ENCODE peak calls at places on chromosome 7, in four cellular contexts. S, B, K and U are unnamed samples.

GRCh38 chr7:139118803-139119485 is 9.4 kb upstream of the ZC3HAV1 start:
- DNase-seq in K (peak), B (peak), S (peak), U (no peak)

GRCh38 chr7:35508623-35509400 is 186.1 kb downstream of the HERPUD2 start:
- DNase-seq in B (no peak), S (no peak), K (no peak), U (no peak)

GRCh38 chr7:2566348-2566889 is 7.6 kb downstream of the IQCE start:
- DNase-seq in K (no peak), B (no peak), S (no peak), U (no peak)

GRCh38 chr7:128919881-128920789 is 9.6 kb upstream of the KCP start:
- DNase-seq in S (no peak), B (no peak), K (no peak), U (no peak)

GRCh38 chr7:36034020-36034419 is 119.0 kb upstream of the EEPD1 start:
- DNase-seq in K (no peak), B (no peak), S (peak), U (no peak)

GRCh38 chr7:50709151-50709550 is 73.5 kb downstream of the GRB10 start:
- DNase-seq in S (no peak), B (no peak), K (no peak), U (no peak)

GRCh38 chr7:37095122-37095521 is 353.5 kb downstream of the ELMO1 start:
- DNase-seq in S (no peak), B (no peak), K (no peak), U (no peak)

GRCh38 chr7:17336168-17336567 is 37.7 kb downstream of the AHR start:
- DNase-seq in S (no peak), B (no peak), K (no peak), U (no peak)

GRCh38 chr7:114789161-114789560 is 132.7 kb upstream of the MDFIC start:
- DNase-seq in B (no peak), S (peak), K (no peak), U (peak)

GRCh38 chr7:158707610-158708009 is 3.0 kb upstream of the NCAPG2 start:
- DNase-seq in B (no peak), K (no peak), S (no peak), U (no peak)

GRCh38 chr7:73909051-73909941 is 48.3 kb downstream of the TMEM270 start:
- DNase-seq in B (no peak), K (no peak), S (no peak), U (no peak)

GRCh38 chr7:130148561-130148960 is 56.6 kb downstream of the TMEM209 start:
- DNase-seq in K (no peak), S (peak), B (no peak), U (peak)

GRCh38 chr7:157570531-157571200 is 233.9 kb downstream of the DNAJB6 start:
- DNase-seq in B (no peak), K (no peak), S (no peak), U (no peak)

GRCh38 chr7:52500796-52501195 is 534.6 kb upstream of the POM121L12 start:
- DNase-seq in S (no peak), K (no peak), B (no peak), U (peak)

DNA sequence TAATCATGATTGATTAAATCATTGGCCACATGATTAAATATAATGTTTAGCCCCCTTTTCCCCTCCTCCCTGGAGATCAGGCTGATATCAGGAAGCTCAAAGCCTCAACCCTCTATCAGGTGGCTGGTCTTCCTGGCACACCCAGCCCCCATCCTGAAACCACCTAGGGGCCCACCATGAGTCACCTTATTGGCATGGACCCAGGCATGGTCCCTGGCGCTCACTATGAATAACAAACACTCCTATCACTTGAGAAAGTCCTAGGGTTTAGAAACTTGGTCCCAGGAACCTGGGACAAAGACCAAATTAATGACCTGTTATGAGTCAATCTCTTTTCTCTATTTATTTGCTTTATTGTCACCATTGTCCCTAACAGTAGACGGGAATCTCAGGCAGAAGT is 599.7 kb upstream of the C7orf33 start:
- DNase-seq in S (no peak), K (no peak), B (no peak), U (no peak)
- TF ChIP-seq FOS in S (no peak), K (no peak), B (no peak), U (no peak)

GRCh38 chr7:156458011-156458410 is 182.6 kb upstream of the RNF32 start:
- DNase-seq in S (no peak), B (no peak), K (no peak), U (no peak)
- TF ChIP-seq FOS in S (no peak), B (no peak), K (no peak), U (no peak)

GRCh38 chr7:101186839-101187448 is 6.9 kb upstream of the NAT16 start:
- DNase-seq in S (no peak), B (no peak), K (no peak), U (no peak)

GRCh38 chr7:101189109-101189508 is 9.0 kb upstream of the NAT16 start:
- DNase-seq in S (no peak), K (no peak), B (no peak), U (no peak)

GRCh38 chr7:101186194-101186593 is 6.1 kb upstream of the NAT16 start:
- DNase-seq in K (no peak), S (no peak), B (no peak), U (no peak)

GRCh38 chr7:101179780-101180755 is at the start of gene NAT16:
- DNase-seq in B (peak), K (no peak), S (no peak), U (no peak)

DNA sequence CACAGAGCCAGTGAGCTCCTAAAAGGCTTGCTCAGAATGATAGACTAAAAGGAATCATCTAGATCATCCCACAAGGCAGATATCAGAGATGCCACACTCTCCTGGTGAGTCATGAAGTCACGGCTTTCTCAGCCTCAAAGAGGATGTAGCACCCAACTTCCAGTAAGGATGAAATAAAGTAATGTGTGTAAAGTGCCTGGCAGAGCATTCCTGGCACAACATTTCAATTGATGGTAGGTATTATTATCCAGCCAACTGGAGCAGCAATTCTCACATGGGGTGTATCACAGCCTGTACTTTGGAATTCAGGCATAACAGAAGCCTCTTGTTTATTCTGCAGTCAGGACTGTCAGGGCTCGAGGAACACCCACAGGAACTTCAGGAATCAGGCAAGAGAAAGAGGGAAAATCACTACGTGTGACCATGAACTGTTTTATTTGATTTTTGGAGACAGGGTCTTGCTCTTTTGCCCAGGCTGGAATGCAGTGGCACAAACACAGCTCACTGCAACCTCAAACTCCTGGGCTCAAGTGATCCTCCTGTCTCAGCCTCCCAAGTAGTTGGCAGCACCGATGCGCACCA is 5.3 kb upstream of the NAT16 start:
- DNase-seq in B (peak), S (peak), K (no peak), U (no peak)
- TF ChIP-seq FOS in B (peak), S (peak), K (no peak), U (no peak)

DNA sequence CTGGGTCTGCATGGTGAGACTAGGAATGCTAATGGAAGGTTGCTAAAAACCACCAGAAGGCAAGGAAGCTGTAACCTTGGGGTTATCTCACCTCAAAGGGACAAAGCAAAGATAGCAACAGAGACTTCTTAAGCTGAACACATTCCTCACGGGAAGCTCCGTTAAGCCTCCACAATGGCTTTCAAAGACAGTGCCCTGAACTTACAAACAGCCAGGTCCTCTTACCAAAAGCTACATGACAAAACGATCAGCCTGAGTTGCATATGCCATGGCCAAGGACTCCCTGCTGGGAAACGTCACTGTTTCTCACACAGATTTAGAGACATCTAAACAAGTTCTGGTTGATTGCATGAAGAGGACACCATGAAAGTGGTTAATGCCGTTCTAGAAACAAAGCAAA is 52.7 kb downstream of the HTR5A start:
- DNase-seq in B (no peak), S (no peak), K (no peak), U (no peak)
- TF ChIP-seq FOS in B (no peak), S (no peak), K (no peak), U (no peak)

GRCh38 chr7:95157381-95157780 is 167.0 kb downstream of the PON1 start:
- DNase-seq in B (no peak), S (no peak), K (no peak), U (no peak)

DNA sequence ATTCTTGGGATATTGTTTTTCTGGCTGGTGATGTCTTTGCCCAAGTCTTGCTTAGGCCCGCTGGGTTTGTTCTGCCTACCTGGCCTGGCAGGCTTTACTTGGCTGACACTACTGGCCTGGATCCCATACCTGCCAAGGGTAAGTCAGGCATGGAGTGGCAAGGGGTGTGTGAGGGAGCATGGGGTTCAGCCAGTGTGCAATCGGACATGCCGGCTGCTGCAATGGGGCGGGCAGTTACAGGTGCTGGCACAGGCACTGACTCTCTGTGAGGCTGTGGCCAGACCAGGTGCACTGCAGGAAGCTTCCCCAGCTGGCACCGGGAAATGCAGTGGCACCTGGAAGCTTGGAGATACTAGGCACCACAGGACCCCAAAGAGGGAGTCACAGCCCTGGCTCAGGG is 168.4 kb downstream of the PON1 start:
- DNase-seq in S (no peak), K (no peak), B (no peak), U (no peak)
- TF ChIP-seq FOS in S (no peak), K (no peak), B (no peak), U (no peak)

GRCh38 chr7:23072043-23072442 is 33.5 kb upstream of the KLHL7 start:
- DNase-seq in K (no peak), S (peak), B (no peak), U (no peak)
- TF ChIP-seq FOS in K (no peak), S (no peak), B (no peak), U (no peak)

GRCh38 chr7:102927303-102927933 is 14.6 kb downstream of the LRRC17 start:
- DNase-seq in K (no peak), B (no peak), S (no peak), U (no peak)
- TF ChIP-seq FOS in K (no peak), B (no peak), S (no peak), U (no peak)

DNA sequence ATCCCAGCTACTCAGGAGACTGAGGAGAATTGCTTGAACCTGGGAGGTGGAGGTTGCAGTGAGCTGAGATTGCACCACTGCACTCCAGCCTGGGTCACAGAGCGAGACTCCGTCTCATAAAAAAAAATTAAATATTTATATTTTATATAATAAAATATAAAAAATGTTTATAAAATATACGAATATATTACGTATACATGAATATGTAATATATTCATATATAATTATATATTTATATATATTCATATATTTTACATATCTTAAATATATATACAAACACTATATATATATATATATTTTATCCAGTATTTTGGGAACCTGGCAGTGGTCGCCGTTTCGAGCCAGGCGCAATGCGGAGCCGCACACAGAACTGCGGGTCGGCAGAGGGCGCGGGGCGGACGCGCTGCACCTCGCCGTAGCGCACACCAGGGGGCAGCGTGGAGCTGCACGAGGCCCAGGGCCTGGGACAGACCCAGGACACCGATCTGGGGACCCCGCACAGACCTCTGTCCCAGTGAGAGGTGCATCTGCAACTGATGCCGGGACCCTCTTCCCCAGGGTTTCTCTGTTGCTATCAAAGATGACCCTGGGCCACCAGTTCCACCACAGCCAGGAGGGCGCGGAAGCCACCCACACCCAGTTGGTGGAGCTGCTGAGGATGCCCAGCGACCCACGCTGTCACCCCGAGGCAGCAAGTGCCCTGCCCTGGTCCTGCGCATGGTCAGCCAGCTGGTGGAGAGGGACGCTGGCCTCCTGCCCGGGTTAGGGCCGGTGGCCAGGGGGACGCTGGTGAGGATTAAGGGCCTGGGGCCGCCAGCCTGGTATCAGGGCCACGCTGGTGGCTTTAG is 22.7 kb downstream of the AP5Z1 start:
- DNase-seq in B (peak), S (peak), K (no peak), U (peak)
- TF ChIP-seq FOS in B (no peak), S (no peak), K (no peak), U (peak)

DNA sequence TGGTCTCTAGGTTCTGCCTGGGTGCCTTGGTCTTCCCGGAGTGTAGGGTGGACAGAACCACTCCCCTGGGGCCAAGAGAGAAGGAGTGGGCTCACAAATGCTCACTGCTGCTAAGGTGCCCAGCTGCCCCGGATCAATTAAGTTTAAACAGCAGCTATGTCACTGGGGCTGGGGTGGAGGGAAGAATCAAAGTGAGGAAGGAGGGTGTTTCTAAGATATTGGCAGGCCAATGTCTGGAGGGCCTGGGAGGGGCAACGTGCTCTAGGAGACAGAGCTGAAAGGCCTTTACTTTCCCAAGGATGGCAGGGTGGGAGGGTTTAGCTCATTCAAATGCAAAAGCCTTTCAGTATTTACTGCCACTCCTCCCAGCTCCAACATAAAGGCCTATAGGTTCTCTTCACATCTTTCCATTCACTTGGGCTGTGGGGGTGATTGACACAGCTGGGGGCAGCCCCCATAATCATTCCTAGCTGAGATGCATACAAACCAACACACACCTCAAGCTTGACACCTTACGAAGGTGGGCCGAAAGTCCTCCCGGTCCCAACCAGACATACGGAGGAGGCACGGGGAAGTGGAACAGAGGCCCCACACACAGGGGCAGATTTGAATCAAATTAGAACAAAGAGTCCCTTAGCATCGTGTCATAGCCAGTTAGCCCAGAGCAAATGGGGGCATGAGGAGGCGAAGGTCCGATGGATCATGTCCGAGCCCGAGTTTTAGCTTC is 108.0 kb upstream of the EFCAB10 start:
- DNase-seq in S (no peak), B (no peak), K (no peak), U (no peak)
- TF ChIP-seq FOS in S (no peak), B (no peak), K (no peak), U (no peak)